ENCODE peak calls at places on chromosomes 5 and 9, in five cellular contexts. One of them, this sample, is unnamed.

GRCh38 chr5:105702323-105702722 is 1968.4 kb downstream of the EFNA5 start:
- DNase-seq in stimulated activated naive CD4-positive, alpha-beta T cell treated with Interleukin-2 at 50 U/mL for 16 hours: no peak
- DNase-seq in activated T-helper 1 cell treated with anti-CD3 and anti-CD28 coated beads, Interleukin-2, amount 50 U/mL, for 16 hours: no peak
- DNase-seq in hepatocyte: no peak
- DNase-seq in midbrain: no peak
- DNase-seq in this sample: no peak

GRCh38 chr5:26847041-26847736 is 191.2 kb downstream of the CDH9 start:
- DNase-seq in stimulated activated naive CD4-positive, alpha-beta T cell treated with Interleukin-2 at 50 U/mL for 16 hours: no peak
- DNase-seq in activated T-helper 1 cell treated with anti-CD3 and anti-CD28 coated beads, Interleukin-2, amount 50 U/mL, for 16 hours: no peak
- DNase-seq in hepatocyte: peak
- DNase-seq in midbrain: no peak
- DNase-seq in this sample: no peak

GRCh38 chr5:92605591-92605990 is 975.4 kb downstream of the NR2F1-AS1 start:
- DNase-seq in stimulated activated naive CD4-positive, alpha-beta T cell treated with Interleukin-2 at 50 U/mL for 16 hours: no peak
- DNase-seq in activated T-helper 1 cell treated with anti-CD3 and anti-CD28 coated beads, Interleukin-2, amount 50 U/mL, for 16 hours: no peak
- DNase-seq in hepatocyte: no peak
- DNase-seq in midbrain: no peak
- DNase-seq in this sample: no peak

GRCh38 chr5:15634771-15635347 is 134.9 kb downstream of the FBXL7 start:
- DNase-seq in stimulated activated naive CD4-positive, alpha-beta T cell treated with Interleukin-2 at 50 U/mL for 16 hours: no peak
- DNase-seq in activated T-helper 1 cell treated with anti-CD3 and anti-CD28 coated beads, Interleukin-2, amount 50 U/mL, for 16 hours: no peak
- DNase-seq in hepatocyte: no peak
- DNase-seq in midbrain: no peak
- DNase-seq in this sample: no peak

GRCh38 chr5:54909911-54910870 is 75.2 kb downstream of the ESM1 start:
- DNase-seq in stimulated activated naive CD4-positive, alpha-beta T cell treated with Interleukin-2 at 50 U/mL for 16 hours: no peak
- DNase-seq in activated T-helper 1 cell treated with anti-CD3 and anti-CD28 coated beads, Interleukin-2, amount 50 U/mL, for 16 hours: no peak
- DNase-seq in hepatocyte: no peak
- DNase-seq in midbrain: no peak
- DNase-seq in this sample: no peak

GRCh38 chr5:65811895-65812294 is 89.9 kb downstream of the NLN start:
- DNase-seq in stimulated activated naive CD4-positive, alpha-beta T cell treated with Interleukin-2 at 50 U/mL for 16 hours: no peak
- DNase-seq in activated T-helper 1 cell treated with anti-CD3 and anti-CD28 coated beads, Interleukin-2, amount 50 U/mL, for 16 hours: no peak
- DNase-seq in hepatocyte: peak
- DNase-seq in midbrain: no peak
- DNase-seq in this sample: no peak

GRCh38 chr9:127158995-127159801 is 36.8 kb upstream of the ANGPTL2 start:
- DNase-seq in stimulated activated naive CD4-positive, alpha-beta T cell treated with Interleukin-2 at 50 U/mL for 16 hours: no peak
- DNase-seq in activated T-helper 1 cell treated with anti-CD3 and anti-CD28 coated beads, Interleukin-2, amount 50 U/mL, for 16 hours: no peak
- DNase-seq in hepatocyte: peak
- DNase-seq in midbrain: peak
- DNase-seq in this sample: peak

GRCh38 chr5:150448353-150448752 is 1.2 kb downstream of the RPS14 start:
- DNase-seq in stimulated activated naive CD4-positive, alpha-beta T cell treated with Interleukin-2 at 50 U/mL for 16 hours: no peak
- DNase-seq in activated T-helper 1 cell treated with anti-CD3 and anti-CD28 coated beads, Interleukin-2, amount 50 U/mL, for 16 hours: no peak
- DNase-seq in hepatocyte: no peak
- DNase-seq in midbrain: no peak
- DNase-seq in this sample: no peak

GRCh38 chr9:91395553-91396470 is 27.8 kb downstream of the NFIL3 start:
- DNase-seq in stimulated activated naive CD4-positive, alpha-beta T cell treated with Interleukin-2 at 50 U/mL for 16 hours: no peak
- DNase-seq in activated T-helper 1 cell treated with anti-CD3 and anti-CD28 coated beads, Interleukin-2, amount 50 U/mL, for 16 hours: no peak
- DNase-seq in hepatocyte: no peak
- DNase-seq in midbrain: no peak
- DNase-seq in this sample: no peak

GRCh38 chr5:58687595-58687994 is 104.7 kb downstream of the RAB3C start:
- DNase-seq in stimulated activated naive CD4-positive, alpha-beta T cell treated with Interleukin-2 at 50 U/mL for 16 hours: no peak
- DNase-seq in activated T-helper 1 cell treated with anti-CD3 and anti-CD28 coated beads, Interleukin-2, amount 50 U/mL, for 16 hours: no peak
- DNase-seq in hepatocyte: no peak
- DNase-seq in midbrain: no peak
- DNase-seq in this sample: no peak

GRCh38 chr5:107670927-107671741 is at the start of gene EFNA5:
- DNase-seq in stimulated activated naive CD4-positive, alpha-beta T cell treated with Interleukin-2 at 50 U/mL for 16 hours: peak
- DNase-seq in activated T-helper 1 cell treated with anti-CD3 and anti-CD28 coated beads, Interleukin-2, amount 50 U/mL, for 16 hours: no peak
- DNase-seq in hepatocyte: peak
- DNase-seq in midbrain: no peak
- DNase-seq in this sample: peak

GRCh38 chr9:113343732-113344231 is 3.7 kb upstream of the WDR31 start:
- DNase-seq in stimulated activated naive CD4-positive, alpha-beta T cell treated with Interleukin-2 at 50 U/mL for 16 hours: no peak
- DNase-seq in activated T-helper 1 cell treated with anti-CD3 and anti-CD28 coated beads, Interleukin-2, amount 50 U/mL, for 16 hours: no peak
- DNase-seq in hepatocyte: peak
- DNase-seq in midbrain: peak
- DNase-seq in this sample: peak

GRCh38 chr5:107864793-107865192 is 194.1 kb upstream of the EFNA5 start:
- DNase-seq in stimulated activated naive CD4-positive, alpha-beta T cell treated with Interleukin-2 at 50 U/mL for 16 hours: no peak
- DNase-seq in activated T-helper 1 cell treated with anti-CD3 and anti-CD28 coated beads, Interleukin-2, amount 50 U/mL, for 16 hours: no peak
- DNase-seq in hepatocyte: no peak
- DNase-seq in midbrain: no peak
- DNase-seq in this sample: no peak

GRCh38 chr9:69549310-69550202 is 122.6 kb downstream of the APBA1 start:
- DNase-seq in stimulated activated naive CD4-positive, alpha-beta T cell treated with Interleukin-2 at 50 U/mL for 16 hours: no peak
- DNase-seq in activated T-helper 1 cell treated with anti-CD3 and anti-CD28 coated beads, Interleukin-2, amount 50 U/mL, for 16 hours: no peak
- DNase-seq in hepatocyte: peak
- DNase-seq in midbrain: peak
- DNase-seq in this sample: peak

GRCh38 chr9:70438341-70438924 is 24.0 kb upstream of the KLF9 start:
- DNase-seq in stimulated activated naive CD4-positive, alpha-beta T cell treated with Interleukin-2 at 50 U/mL for 16 hours: no peak
- DNase-seq in activated T-helper 1 cell treated with anti-CD3 and anti-CD28 coated beads, Interleukin-2, amount 50 U/mL, for 16 hours: no peak
- DNase-seq in hepatocyte: peak
- DNase-seq in midbrain: no peak
- DNase-seq in this sample: no peak

GRCh38 chr9:79120533-79121315 is 451.0 kb upstream of the TLE4 start:
- DNase-seq in stimulated activated naive CD4-positive, alpha-beta T cell treated with Interleukin-2 at 50 U/mL for 16 hours: no peak
- DNase-seq in activated T-helper 1 cell treated with anti-CD3 and anti-CD28 coated beads, Interleukin-2, amount 50 U/mL, for 16 hours: no peak
- DNase-seq in hepatocyte: peak
- DNase-seq in midbrain: no peak
- DNase-seq in this sample: no peak

GRCh38 chr5:138330813-138331448 is 673 bp downstream of the CDC25C start:
- DNase-seq in stimulated activated naive CD4-positive, alpha-beta T cell treated with Interleukin-2 at 50 U/mL for 16 hours: no peak
- DNase-seq in activated T-helper 1 cell treated with anti-CD3 and anti-CD28 coated beads, Interleukin-2, amount 50 U/mL, for 16 hours: no peak
- DNase-seq in hepatocyte: no peak
- DNase-seq in midbrain: no peak
- DNase-seq in this sample: no peak

GRCh38 chr5:139740138-139740992 is 55.2 kb upstream of the PSD2 start:
- DNase-seq in stimulated activated naive CD4-positive, alpha-beta T cell treated with Interleukin-2 at 50 U/mL for 16 hours: no peak
- DNase-seq in activated T-helper 1 cell treated with anti-CD3 and anti-CD28 coated beads, Interleukin-2, amount 50 U/mL, for 16 hours: no peak
- DNase-seq in hepatocyte: no peak
- DNase-seq in midbrain: no peak
- DNase-seq in this sample: no peak

This sample was measured in globus pallidus.